ENCODE peak calls at places on chromosomes 11 and 22, in ten cellular contexts. Q is GM19239; E is activated T-helper 1 cell treated with anti-CD3 and anti-CD28 coated beads, Interleukin-2, amount 50 U/mL, for 16 hours; R is HEK293T; J is anterior cingulate cortex; Y is stimulated activated CD8-positive, alpha-beta memory T cell treated with anti-CD3 and anti-CD28 coated beads, Interleukin-12 subunit alpha, Interleukin-12 subunit beta, amount 100 ng/mL, for 4 hours; B is HT1080; N is immature natural killer cell; M is GM12891; C is activated naive CD8-positive, alpha-beta T cell treated with anti-CD3 and anti-CD28 coated beads, Interleukin-2, amount 50 U/mL, for 24 hours. V is an unnamed sample.

GRCh38 chr11:89405629-89406028 is 85.5 kb downstream of the NOX4 start:
- DNase-seq in J (no peak), N (no peak), M (no peak), Q (no peak), E (no peak), R (no peak), Y (no peak), B (peak), C (no peak), V (no peak)

GRCh38 chr11:126978155-126978554 is 22.4 kb downstream of the KIRREL3 start:
- DNase-seq in E (no peak), J (no peak), M (no peak), N (no peak), C (no peak), R (no peak), B (no peak), Q (no peak), Y (no peak), V (no peak)

GRCh38 chr22:26671317-26672059 is 14.1 kb downstream of the MIAT start:
- DNase-seq in Y (peak), B (no peak), R (no peak), M (peak), J (no peak), E (peak), C (peak), N (peak), Q (peak), V (peak)

GRCh38 chr22:46122511-46122971 is 27.8 kb upstream of the PPARA start:
- DNase-seq in R (peak), J (no peak), B (no peak), C (peak), Y (peak), N (peak), E (peak), Q (peak), M (peak), V (peak)

GRCh38 chr11:120810251-120810650 is 213.7 kb upstream of the TBCEL start:
- DNase-seq in C (no peak), Y (no peak), R (no peak), N (no peak), B (peak), M (no peak), J (no peak), Q (no peak), E (no peak), V (no peak)

GRCh38 chr22:28283025-28283654 is 364.1 kb upstream of the PITPNB start:
- DNase-seq in M (no peak), R (no peak), N (no peak), C (no peak), Y (no peak), Q (no peak), J (no peak), B (no peak), E (no peak), V (no peak)

GRCh38 chr11:69892237-69892985 is 73.2 kb upstream of the FGF3 start:
- DNase-seq in Y (no peak), J (no peak), B (peak), R (peak), C (no peak), N (no peak), M (no peak), Q (no peak), E (no peak), V (no peak)

GRCh38 chr22:40499187-40499753 is 128.9 kb downstream of the SGSM3 start:
- DNase-seq in E (no peak), R (no peak), Y (no peak), M (peak), B (peak), Q (peak), J (no peak), N (no peak), C (no peak), V (peak)

GRCh38 chr11:117421471-117421870 is 93.8 kb downstream of the CEP164 start:
- DNase-seq in Y (no peak), C (no peak), R (no peak), N (no peak), J (no peak), M (no peak), Q (no peak), E (no peak), B (no peak), V (no peak)